ENCODE peak calls at places on chromosome 21, in four cellular contexts. J, S, T and C are unnamed samples.

GRCh38 chr21:45504021-45504515 is 38.2 kb downstream of the SLC19A1 start:
- DNase-seq in J (no peak), S (no peak), T (peak; percentile 5), C (no peak)

GRCh38 chr21:26171310-26172100 is 935 bp upstream of the APP start:
- DNase-seq in J (peak; percentile 26), S (no peak), T (no peak), C (no peak)

GRCh38 chr21:38289697-38290096 is 32.9 kb downstream of the KCNJ15 start:
- DNase-seq in J (no peak), S (no peak), T (no peak), C (no peak)

GRCh38 chr21:45392206-45392971 is 12.6 kb upstream of the COL18A1 start:
- DNase-seq in J (no peak), S (peak; percentile 11), T (peak; percentile 6), C (no peak)

GRCh38 chr21:39022035-39022900 is 161.0 kb downstream of the PSMG1 start:
- DNase-seq in J (no peak), S (peak; percentile 34), T (no peak), C (no peak)

GRCh38 chr21:15152591-15152990 is 87.8 kb upstream of the NRIP1 start:
- DNase-seq in J (no peak), S (no peak), T (no peak), C (no peak)

GRCh38 chr21:27555996-27556395 is 589.1 kb upstream of the ADAMTS5 start:
- DNase-seq in J (no peak), S (no peak), T (no peak), C (no peak)

GRCh38 chr21:14956826-14957225 is 108.0 kb downstream of the NRIP1 start:
- DNase-seq in J (no peak), S (no peak), T (no peak), C (no peak)

GRCh38 chr21:36323032-36323431 is 3.0 kb downstream of the MORC3 start:
- DNase-seq in J (no peak), S (no peak), T (no peak), C (no peak)

GRCh38 chr21:25561668-25562641 is 45.3 kb downstream of the MRPL39 start:
- DNase-seq in J (peak; percentile 56), S (peak; percentile 28), T (peak; percentile 48), C (no peak)

GRCh38 chr21:46291561-46291960 is 5.4 kb downstream of the YBEY start:
- DNase-seq in J (no peak), S (no peak), T (no peak), C (no peak)

GRCh38 chr21:38910390-38911008 is 104.8 kb downstream of the ETS2 start:
- DNase-seq in J (peak; percentile 40), S (no peak), T (no peak), C (no peak)

GRCh38 chr21:46126321-46127238 is 28.7 kb downstream of the COL6A2 start:
- DNase-seq in J (no peak), S (peak; percentile 25), T (peak; percentile 13), C (no peak)

GRCh38 chr21:37435120-37435519 is 68.5 kb downstream of the DYRK1A start:
- DNase-seq in J (peak; percentile 25), S (peak; percentile 59), T (peak; percentile 32), C (peak; percentile 2)

GRCh38 chr21:36980280-36981048 is 14.0 kb upstream of the HLCS start:
- DNase-seq in J (peak; percentile 53), S (peak; percentile 19), T (peak; percentile 32), C (peak; percentile 8)

GRCh38 chr21:39388038-39388810 is 39.3 kb upstream of the HMGN1 start:
- DNase-seq in J (peak; percentile 92), S (peak; percentile 89), T (peak; percentile 93), C (peak; percentile 91)

GRCh38 chr21:21247441-21247840 is 249.2 kb downstream of the NCAM2 start:
- DNase-seq in J (no peak), S (no peak), T (no peak), C (no peak)

GRCh38 chr21:37532868-37533780 is 166.6 kb downstream of the DYRK1A start:
- DNase-seq in J (peak; percentile 85), S (no peak), T (no peak), C (no peak)

GRCh38 chr21:31184462-31184861 is 146.2 kb upstream of the KRTAP19-8 start:
- DNase-seq in J (no peak), S (no peak), T (no peak), C (no peak)

GRCh38 chr21:46027855-46028493 is 46.4 kb downstream of the COL6A1 start:
- DNase-seq in J (no peak), S (peak; percentile 81), T (peak; percentile 23), C (no peak)

GRCh38 chr21:39097335-39097861 is 85.9 kb downstream of the PSMG1 start:
- DNase-seq in J (no peak), S (no peak), T (no peak), C (peak; percentile 12)

GRCh38 chr21:16324630-16325029 is 594.8 kb downstream of the USP25 start:
- DNase-seq in J (no peak), S (no peak), T (no peak), C (no peak)

GRCh38 chr21:16320110-16320509 is 590.3 kb downstream of the USP25 start:
- DNase-seq in J (no peak), S (no peak), T (no peak), C (no peak)

GRCh38 chr21:16318651-16319300 is 589.0 kb downstream of the USP25 start:
- DNase-seq in J (no peak), S (no peak), T (no peak), C (no peak)

GRCh38 chr21:16322423-16322822 is 592.6 kb downstream of the USP25 start:
- DNase-seq in J (no peak), S (no peak), T (no peak), C (no peak)

DNA sequence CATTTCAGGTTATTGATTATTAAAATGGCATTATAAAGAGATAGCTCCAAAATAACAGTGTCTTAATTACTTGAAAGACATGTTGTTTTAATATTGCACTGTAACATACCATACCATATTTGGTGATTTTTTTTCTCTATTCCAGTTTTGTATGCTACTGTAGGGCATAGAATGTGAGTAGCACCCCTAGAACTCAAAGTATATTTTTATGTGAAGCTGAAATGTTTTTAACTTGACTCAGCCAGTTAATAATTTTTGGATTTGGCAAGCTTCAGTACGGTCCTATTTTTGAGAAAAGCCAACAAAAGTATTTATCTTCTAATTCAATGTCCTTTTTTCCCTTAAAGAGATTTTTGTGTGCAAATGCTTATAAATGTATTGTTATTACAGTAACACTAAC is 593.8 kb downstream of the USP25 start:
- DNase-seq in J (no peak), S (no peak), T (no peak), C (no peak)
- H3K27ac ChIP-seq in J (no peak overlapping the region), S (peak overlapping the region; percentile 56), T (no peak overlapping the region), C (no peak overlapping the region)

GRCh38 chr21:34589511-34590282 is 25.2 kb downstream of the RCAN1 start:
- DNase-seq in J (no peak), S (no peak), T (no peak), C (no peak)
- H3K27ac ChIP-seq in J (no peak overlapping the region), S (no peak overlapping the region), T (no peak overlapping the region), C (no peak overlapping the region)

DNA sequence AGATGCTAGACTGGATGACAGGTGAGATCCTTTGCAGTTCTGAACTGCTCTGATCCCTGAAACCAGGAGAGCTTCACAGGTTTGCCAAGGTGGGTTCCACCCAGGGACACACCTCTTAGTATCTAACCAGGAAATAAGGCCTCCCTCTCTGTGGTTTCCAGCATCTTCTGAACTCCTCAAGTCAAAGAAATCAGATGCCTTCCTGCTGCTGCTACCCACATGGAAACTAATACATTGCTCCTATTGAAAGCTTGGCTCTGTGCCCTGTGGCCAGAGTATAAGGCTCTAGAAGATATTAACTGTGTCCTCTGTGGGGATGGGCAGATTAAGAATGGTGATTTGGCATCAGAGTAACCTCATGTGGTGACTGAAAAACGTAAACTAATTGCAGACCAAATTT is 75.0 kb upstream of the MRPS6 start:
- DNase-seq in J (no peak), S (no peak), T (no peak), C (no peak)
- H3K27ac ChIP-seq in J (no peak overlapping the region), S (no peak overlapping the region), T (no peak overlapping the region), C (no peak overlapping the region)

GRCh38 chr21:42425603-42425985 is 21.9 kb downstream of the UBASH3A start:
- DNase-seq in J (no peak), S (no peak), T (no peak), C (no peak)

GRCh38 chr21:42423685-42424084 is 20.0 kb downstream of the UBASH3A start:
- DNase-seq in J (no peak), S (no peak), T (no peak), C (no peak)

GRCh38 chr21:42426424-42426823 is 22.7 kb downstream of the UBASH3A start:
- DNase-seq in J (no peak), S (no peak), T (no peak), C (no peak)

GRCh38 chr21:42423197-42423675 is 19.5 kb downstream of the UBASH3A start:
- DNase-seq in J (no peak), S (no peak), T (no peak), C (no peak)

DNA sequence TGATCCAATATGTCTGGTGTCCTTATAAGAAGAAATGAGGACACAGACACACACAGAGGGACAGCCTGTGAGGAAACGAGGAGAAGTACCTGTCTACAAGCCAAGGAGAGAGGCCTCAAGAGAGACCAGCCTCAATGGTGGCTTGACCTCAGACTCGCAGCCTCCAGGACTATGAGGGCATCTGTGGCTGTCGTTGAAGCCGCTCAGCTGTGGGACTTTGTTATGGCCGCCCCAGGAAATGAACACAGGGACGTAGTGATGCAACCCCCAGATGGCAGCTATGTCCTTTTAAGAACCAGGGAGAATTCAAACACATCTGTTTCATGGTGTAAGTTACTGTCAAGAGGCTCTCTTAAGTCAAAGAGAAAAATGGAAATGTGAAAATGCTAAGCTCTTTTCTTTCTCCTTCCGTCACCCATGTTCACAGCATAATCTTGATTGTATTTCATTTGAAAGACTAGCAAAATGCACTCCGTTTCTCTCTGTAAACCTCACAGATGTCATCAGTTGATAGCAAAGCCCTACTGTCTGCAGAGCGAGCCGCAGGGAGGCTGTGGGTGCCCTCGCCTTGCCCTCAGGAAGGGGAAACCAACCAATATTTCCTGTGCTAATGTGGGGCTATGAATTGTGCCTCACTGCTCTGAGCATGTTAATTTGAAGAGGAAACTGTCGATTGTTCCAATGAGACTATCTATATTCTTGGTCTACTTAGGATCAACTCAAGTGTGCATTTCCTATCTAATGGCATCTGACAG is 21.3 kb downstream of the UBASH3A start:
- DNase-seq in J (no peak), S (no peak), T (no peak), C (no peak)
- H3K27ac ChIP-seq in J (no peak overlapping the region), S (no peak overlapping the region), T (no peak overlapping the region), C (no peak overlapping the region)

DNA sequence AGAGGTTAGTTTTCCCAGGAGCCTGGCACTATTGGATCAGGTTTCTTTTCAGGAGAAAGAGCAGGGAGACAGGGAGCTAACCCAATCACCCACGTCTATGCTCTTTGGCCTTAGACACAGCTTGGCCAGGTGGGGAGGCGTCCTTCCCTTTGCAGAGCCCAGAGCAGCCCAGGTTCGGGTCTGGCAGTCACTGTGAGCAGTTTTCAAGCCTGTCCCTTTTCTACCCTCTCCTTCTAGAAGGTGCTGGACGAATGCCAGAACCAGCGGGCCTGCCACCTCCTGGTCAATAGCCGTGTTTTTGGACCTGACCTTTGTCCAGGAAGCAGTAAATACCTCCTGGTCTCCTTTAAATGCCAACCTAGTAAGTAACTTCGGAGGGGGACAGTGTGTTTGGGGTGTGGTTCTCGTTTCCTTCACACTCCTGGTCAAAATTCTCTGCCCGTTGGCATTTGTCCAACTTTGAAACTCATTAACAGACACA is 44.9 kb downstream of the EVA1C start:
- DNase-seq in J (peak; percentile 83), S (peak; percentile 68), T (peak; percentile 30), C (peak; percentile 32)
- H3K27ac ChIP-seq in J (peak overlapping the region; percentile 56), S (peak overlapping the region; percentile 93), T (no peak overlapping the region), C (peak overlapping the region; percentile 2)

GRCh38 chr21:44370027-44370735 is 16.8 kb downstream of the TRPM2 start:
- DNase-seq in J (peak; percentile 15), S (peak; percentile 11), T (peak; percentile 40), C (no peak)
- H3K27ac ChIP-seq in J (no peak overlapping the region), S (no peak overlapping the region), T (no peak overlapping the region), C (no peak overlapping the region)